ENCODE peak calls at places on chromosomes 13 and 19, in ten cellular contexts. N is activated CD4-positive, CD25-positive, alpha-beta regulatory T cell; C is A549; Q is left cardiac atrium; E is tibial artery; D is ovary; P is fibroblast of villous mesenchyme; I is stimulated activated CD8-positive, alpha-beta memory T cell treated with anti-CD3 and anti-CD28 coated beads, Interleukin-2, amount 100 ng/mL, for 48 hours; B is AG20443; R is NCI-H2081. O is an unnamed sample.

GRCh38 chr19:50344661-50345318 is 15.6 kb upstream of the KCNC3 start:
- DNase-seq in N (no peak), C (no peak), Q (no peak), E (no peak), D (no peak), P (no peak), I (no peak), B (no peak), R (no peak), O (no peak)

GRCh38 chr13:35140831-35141230 is 198.8 kb downstream of the NBEA start:
- DNase-seq in N (no peak), C (no peak), Q (no peak), E (no peak), D (no peak), P (no peak), I (no peak), B (peak), R (no peak), O (no peak)

GRCh38 chr19:43518051-43518450 is 8.9 kb downstream of the ETHE1 start:
- DNase-seq in N (no peak), C (no peak), Q (no peak), E (no peak), D (no peak), P (no peak), I (no peak), B (no peak), R (no peak), O (no peak)

GRCh38 chr13:25943081-25943480 is 108.7 kb downstream of the SHISA2 start:
- DNase-seq in N (no peak), C (no peak), Q (no peak), E (no peak), D (no peak), P (no peak), I (no peak), B (no peak), R (no peak), O (no peak)

GRCh38 chr19:771332-771785 is 20.4 kb downstream of the MISP start:
- DNase-seq in N (no peak), C (peak), Q (no peak), E (no peak), D (no peak), P (peak), I (peak), B (peak), R (peak), O (no peak)

GRCh38 chr13:86155756-86156155 is 356.5 kb upstream of the SLITRK6 start:
- DNase-seq in N (no peak), C (no peak), Q (no peak), E (no peak), D (no peak), P (no peak), I (no peak), B (no peak), R (no peak), O (no peak)

GRCh38 chr13:108828053-108828806 is 198.8 kb downstream of the MYO16 start:
- DNase-seq in N (no peak), C (no peak), Q (no peak), E (no peak), D (no peak), P (no peak), I (no peak), B (no peak), R (no peak), O (no peak)

GRCh38 chr13:27353166-27353583 is 71.2 kb upstream of the GTF3A start:
- DNase-seq in N (no peak), C (no peak), Q (no peak), E (no peak), D (no peak), P (peak), I (no peak), B (peak), R (no peak), O (no peak)

GRCh38 chr19:45211751-45212381 is 33.3 kb downstream of the BLOC1S3 start:
- DNase-seq in N (no peak), C (no peak), Q (peak), E (no peak), D (no peak), P (no peak), I (no peak), B (no peak), R (no peak), O (no peak)

O was measured in T follicular helper cell.